ENCODE peak calls at places on chromosomes 5 and 9, in six cellular contexts. R is heart left ventricle, V is HCT116, P is IMR-90, I is uterus, F is sigmoid colon. X is an unnamed sample.

GRCh38 chr5:160315968-160316367 is 3.6 kb upstream of the CCNJL start:
- DNase-seq in P (peak; percentile 73), I (no peak), R (no peak), F (no peak), V (peak; percentile 68), X (no peak)

GRCh38 chr5:41156739-41157138 is 56.6 kb downstream of the C6 start:
- DNase-seq in F (no peak), P (peak; percentile 90), V (no peak), R (no peak), I (no peak), X (no peak)

GRCh38 chr9:34496149-34496712 is 26.6 kb downstream of the ENHO start:
- DNase-seq in V (peak; percentile 4), R (no peak), P (no peak), F (peak; percentile 13), I (no peak), X (no peak)

GRCh38 chr5:163532203-163532892 is 26.9 kb downstream of the MAT2B start:
- DNase-seq in I (no peak), V (no peak), P (no peak), R (no peak), F (no peak), X (no peak)

GRCh38 chr9:72300884-72301283 is 64.1 kb downstream of the ZFAND5 start:
- DNase-seq in I (no peak), F (no peak), R (no peak), P (no peak), V (no peak), X (no peak)

GRCh38 chr9:114230068-114230467 is 74.7 kb downstream of the COL27A1 start:
- DNase-seq in R (no peak), F (no peak), V (no peak), I (no peak), P (no peak), X (no peak)

GRCh38 chr5:119537704-119538103 is 85.4 kb downstream of the HSD17B4 start:
- DNase-seq in V (no peak), F (no peak), I (no peak), P (peak; percentile 3), R (no peak), X (no peak)

GRCh38 chr5:61704289-61704688 is 372.2 kb downstream of the ZSWIM6 start:
- DNase-seq in V (no peak), P (no peak), R (no peak), I (no peak), F (no peak), X (no peak)

GRCh38 chr9:131578778-131579504 is 33.6 kb downstream of the PRRT1B start:
- DNase-seq in P (no peak), F (peak; percentile 58), R (peak; percentile 18), I (no peak), V (no peak), X (peak; percentile 89)

GRCh38 chr5:137320056-137321045 is 178.8 kb downstream of the SPOCK1 start:
- DNase-seq in P (peak; percentile 51), I (peak; percentile 19), V (peak; percentile 21), F (no peak), R (no peak), X (no peak)

GRCh38 chr5:173420108-173420507 is 91.9 kb upstream of the STC2 start:
- DNase-seq in I (no peak), R (no peak), V (no peak), P (no peak), F (peak; percentile 82), X (no peak)

GRCh38 chr5:88884435-88884877 is 1.5 kb upstream of the MEF2C start:
- DNase-seq in R (no peak), F (no peak), I (no peak), V (no peak), P (peak; percentile 23), X (no peak)

GRCh38 chr5:88885043-88885442 is 2.1 kb upstream of the MEF2C start:
- DNase-seq in F (no peak), V (no peak), I (no peak), R (no peak), P (no peak), X (no peak)

GRCh38 chr5:88883059-88883565 is at the start of gene MEF2C:
- DNase-seq in R (peak; percentile 86), P (peak; percentile 81), F (peak; percentile 88), V (peak; percentile 56), I (peak; percentile 87), X (peak; percentile 66)

GRCh38 chr5:88882321-88883038 is 504 bp downstream of the MEF2C start:
- DNase-seq in V (no peak), R (no peak), F (no peak), P (peak; percentile 4), I (no peak), X (no peak)

DNA sequence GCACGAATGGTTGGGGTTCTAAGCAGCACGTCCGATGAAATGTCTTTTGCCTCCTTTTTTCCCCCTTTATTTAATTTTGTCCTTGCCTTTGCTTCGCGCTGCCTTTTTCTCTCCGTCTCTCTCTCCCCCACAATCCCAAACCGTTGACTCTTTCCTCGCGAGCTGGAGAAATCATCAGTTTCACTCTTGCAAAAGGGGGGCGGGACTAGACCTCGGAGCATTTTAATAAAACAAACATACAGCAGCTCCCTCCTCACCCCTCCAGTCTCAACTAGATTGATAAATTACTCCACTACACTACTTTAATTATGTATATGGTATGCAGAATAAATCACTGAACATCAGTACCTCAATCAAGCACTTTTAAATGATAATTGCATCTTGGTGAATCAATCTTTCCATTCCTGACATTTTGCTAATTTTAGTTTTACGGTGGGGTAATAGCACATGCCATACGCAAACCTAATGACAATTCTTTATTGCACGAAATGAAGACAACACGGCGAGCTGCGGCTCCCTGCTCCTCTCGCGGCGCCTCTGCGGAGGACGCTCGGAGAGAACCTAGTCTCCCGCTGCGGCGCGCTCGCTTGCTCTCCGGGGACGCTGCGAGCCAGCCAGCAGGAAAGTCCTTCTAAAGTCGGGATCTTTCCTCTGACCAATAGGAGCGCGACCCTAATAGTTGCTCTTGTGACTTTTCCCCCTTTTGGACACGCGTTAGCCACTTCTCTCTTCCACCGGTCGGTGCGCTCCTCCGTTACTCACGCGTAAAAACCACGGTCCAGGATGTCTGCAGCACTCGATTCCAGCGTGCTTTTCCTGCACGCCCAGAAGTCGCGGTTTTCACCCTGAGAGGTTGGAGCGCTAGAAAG is 816 bp upstream of the MEF2C start:
- DNase-seq in V (peak; percentile 50), R (peak; percentile 79), P (peak; percentile 79), I (peak; percentile 67), F (peak; percentile 93), X (peak; percentile 62)
- TF ChIP-seq POLR2A in V (no peak), R (no peak), P (peak; percentile 52), I (peak; percentile 59), F (peak; percentile 61), X (peak; percentile 48)

GRCh38 chr9:129888809-129889460 is 53.7 kb downstream of the USP20 start:
- DNase-seq in I (no peak), F (no peak), P (no peak), R (no peak), V (no peak), X (no peak)

GRCh38 chr9:129885670-129886106 is 50.4 kb downstream of the USP20 start:
- DNase-seq in R (peak; percentile 93), F (peak; percentile 97), I (peak; percentile 94), P (peak; percentile 89), V (peak; percentile 57), X (peak; percentile 94)

GRCh38 chr9:129888085-129888808 is 53.0 kb downstream of the USP20 start:
- DNase-seq in I (no peak), R (peak; percentile 70), F (no peak), P (no peak), V (no peak), X (peak; percentile 75)

GRCh38 chr9:129886226-129887174 is 51.2 kb downstream of the USP20 start:
- DNase-seq in V (no peak), R (no peak), I (no peak), P (no peak), F (no peak), X (no peak)

GRCh38 chr9:129887210-129888084 is 52.2 kb downstream of the USP20 start:
- DNase-seq in F (no peak), V (no peak), I (no peak), R (peak; percentile 40), P (peak; percentile 81), X (no peak)
- H3K4me3 ChIP-seq in F (no peak overlapping the region), V (no peak overlapping the region), I (no peak overlapping the region), R (peak overlapping the region; percentile 49), P (no peak overlapping the region), X (no peak overlapping the region)

DNA sequence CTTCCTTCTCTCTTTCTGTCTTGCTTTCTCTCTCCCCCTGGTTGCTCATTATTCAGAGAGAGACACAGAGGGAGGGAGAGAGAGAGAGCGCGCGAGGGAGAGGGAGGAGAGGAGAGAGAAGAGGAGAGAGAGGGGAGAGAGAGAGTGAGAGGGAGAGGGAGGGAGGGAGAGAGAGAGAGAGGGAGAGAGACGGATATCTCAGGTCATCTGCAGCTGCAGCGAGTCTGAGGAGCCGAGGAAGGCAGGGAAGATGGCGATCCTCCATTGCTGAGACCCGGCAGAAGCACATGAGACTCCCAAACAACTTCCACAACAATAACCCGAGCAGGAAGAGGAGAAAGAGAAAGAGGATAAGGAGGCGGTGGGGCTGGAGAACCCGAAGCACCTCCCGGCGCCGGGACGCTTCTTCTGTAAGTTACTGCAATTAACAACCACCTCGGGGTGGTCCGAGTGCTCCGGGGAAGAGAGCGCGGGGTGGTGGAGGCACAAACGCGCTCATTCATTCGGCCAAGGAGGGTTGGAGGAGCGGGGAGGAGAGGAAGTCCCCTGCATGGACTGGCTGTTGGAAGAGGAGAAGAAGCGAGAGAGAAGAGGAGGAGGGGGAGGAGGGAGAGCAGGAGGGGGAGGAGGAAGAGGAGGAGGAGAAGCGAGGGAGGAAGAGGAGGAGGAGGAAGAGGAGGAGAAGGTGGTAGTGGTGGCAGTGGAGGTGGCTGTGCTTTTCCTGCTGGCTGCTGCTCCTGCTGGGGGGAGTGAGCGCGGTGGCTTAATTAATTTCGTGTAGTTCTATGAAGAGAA is at the start of gene ZNF462:
- DNase-seq in V (no peak), F (peak; percentile 81), P (peak; percentile 79), I (peak; percentile 53), R (peak; percentile 51), X (no peak)
- TF ChIP-seq POLR2A in V (no peak), F (no peak), P (peak; percentile 16), I (peak; percentile 38), R (no peak), X (no peak)

GRCh38 chr5:112366987-112367386 is 52.1 kb downstream of the EPB41L4A start:
- DNase-seq in I (no peak), P (no peak), F (no peak), R (no peak), V (peak; percentile 26), X (peak; percentile 23)
- H3K4me3 ChIP-seq in I (no peak overlapping the region), P (no peak overlapping the region), F (no peak overlapping the region), R (no peak overlapping the region), V (no peak overlapping the region), X (no peak overlapping the region)

GRCh38 chr9:112750767-112751058 is 153 bp downstream of the SNX30 start:
- DNase-seq in V (no peak), I (no peak), R (no peak), F (no peak), P (no peak), X (no peak)
- TF ChIP-seq POLR2A in V (no peak), I (no peak), R (no peak), F (no peak), P (peak; percentile 34), X (no peak)

GRCh38 chr5:176529116-176529823 is 7.9 kb downstream of the RNF44 start:
- DNase-seq in V (no peak), I (no peak), P (no peak), R (no peak), F (no peak), X (no peak)

GRCh38 chr5:176527246-176528222 is 9.7 kb downstream of the RNF44 start:
- DNase-seq in F (no peak), V (no peak), R (no peak), P (no peak), I (no peak), X (no peak)

GRCh38 chr5:176528761-176529115 is 8.5 kb downstream of the RNF44 start:
- DNase-seq in I (no peak), V (no peak), P (no peak), F (no peak), R (no peak), X (no peak)

GRCh38 chr5:176529824-176530195 is 7.4 kb downstream of the RNF44 start:
- DNase-seq in P (no peak), I (no peak), R (no peak), V (no peak), F (no peak), X (no peak)

GRCh38 chr5:176528301-176528700 is 8.9 kb downstream of the RNF44 start:
- DNase-seq in I (no peak), R (no peak), P (no peak), F (no peak), V (no peak), X (no peak)
- H3K4me3 ChIP-seq in I (no peak overlapping the region), R (no peak overlapping the region), P (no peak overlapping the region), F (no peak overlapping the region), V (no peak overlapping the region), X (no peak overlapping the region)

X was measured in right lobe of liver.